ENCODE peak calls at places on chromosomes 3 and 15, in nine cellular contexts. F, W, E, J, S, Q, C, Z and A are unnamed samples.

GRCh38 chr15:33907326-33907725 is 61.0 kb upstream of the CHRM5 start:
- DNase-seq in E (no peak), W (no peak), S (no peak), J (no peak), Q (no peak), Z (no peak), F (no peak), C (no peak), A (no peak)

GRCh38 chr3:42601898-42602581 is 1.6 kb downstream of the NKTR start:
- DNase-seq in C (no peak), S (no peak), Q (no peak), J (no peak), W (no peak), Z (no peak), F (peak), E (no peak), A (no peak)

GRCh38 chr15:68389041-68389930 is 42.7 kb downstream of the ITGA11 start:
- DNase-seq in Z (peak), W (no peak), C (no peak), Q (no peak), S (peak), E (no peak), F (no peak), J (no peak), A (peak)

GRCh38 chr3:147509444-147509843 is 100.3 kb downstream of the ZIC1 start:
- DNase-seq in Q (no peak), W (no peak), S (no peak), F (no peak), Z (no peak), C (no peak), J (no peak), E (no peak), A (no peak)

GRCh38 chr3:53941174-53941573 is 49.5 kb upstream of the SELENOK start:
- DNase-seq in Z (no peak), E (no peak), F (peak), Q (no peak), J (no peak), C (no peak), S (no peak), W (no peak), A (no peak)

GRCh38 chr3:156383433-156384025 is 171.4 kb downstream of the SSR3 start:
- DNase-seq in Q (no peak), J (no peak), W (no peak), E (no peak), Z (no peak), C (no peak), F (no peak), S (no peak), A (no peak)

GRCh38 chr15:90868261-90868689 is at the start of gene FURIN:
- DNase-seq in S (no peak), F (no peak), Q (no peak), J (no peak), E (no peak), Z (no peak), W (no peak), C (no peak), A (no peak)

GRCh38 chr3:101972430-101973162 is 123.3 kb downstream of the NFKBIZ start:
- DNase-seq in S (no peak), F (no peak), J (no peak), W (no peak), C (no peak), Z (no peak), Q (no peak), E (no peak), A (no peak)

GRCh38 chr3:143001034-143001368 is 369 bp upstream of the U2SURP start:
- DNase-seq in F (no peak), E (no peak), Z (no peak), W (no peak), Q (no peak), J (peak), S (no peak), C (peak), A (no peak)

GRCh38 chr15:101020945-101021344 is 101.8 kb downstream of the LRRK1 start:
- DNase-seq in C (peak), J (no peak), E (no peak), F (no peak), Z (no peak), W (no peak), S (no peak), Q (no peak), A (no peak)

GRCh38 chr3:182862159-182862860 is 69.0 kb downstream of the ATP11B start:
- DNase-seq in Q (no peak), E (no peak), Z (no peak), F (no peak), J (no peak), C (no peak), W (no peak), S (no peak), A (no peak)

GRCh38 chr3:155805204-155805801 is 775 bp downstream of the C3orf33 start:
- DNase-seq in Z (peak), E (peak), W (no peak), J (peak), C (no peak), Q (no peak), F (no peak), S (no peak), A (peak)

GRCh38 chr15:99704444-99704838 is 28.8 kb downstream of the LYSMD4 start:
- DNase-seq in S (no peak), W (peak), E (no peak), J (no peak), Q (peak), Z (peak), C (no peak), F (peak), A (no peak)

GRCh38 chr3:71962561-71963240 is 177.8 kb upstream of the PROK2 start:
- DNase-seq in Q (no peak), W (no peak), J (no peak), S (no peak), C (no peak), F (peak), E (no peak), Z (no peak), A (no peak)

GRCh38 chr15:97929456-97930229 is 30.9 kb upstream of the ARRDC4 start:
- DNase-seq in E (no peak), F (no peak), Q (no peak), Z (no peak), J (no peak), S (no peak), W (no peak), C (no peak), A (no peak)

GRCh38 chr15:86076468-86076867 is 3.2 kb upstream of the AGBL1 start:
- DNase-seq in J (no peak), E (no peak), Z (no peak), W (no peak), C (no peak), F (no peak), Q (no peak), S (no peak), A (no peak)

DNA sequence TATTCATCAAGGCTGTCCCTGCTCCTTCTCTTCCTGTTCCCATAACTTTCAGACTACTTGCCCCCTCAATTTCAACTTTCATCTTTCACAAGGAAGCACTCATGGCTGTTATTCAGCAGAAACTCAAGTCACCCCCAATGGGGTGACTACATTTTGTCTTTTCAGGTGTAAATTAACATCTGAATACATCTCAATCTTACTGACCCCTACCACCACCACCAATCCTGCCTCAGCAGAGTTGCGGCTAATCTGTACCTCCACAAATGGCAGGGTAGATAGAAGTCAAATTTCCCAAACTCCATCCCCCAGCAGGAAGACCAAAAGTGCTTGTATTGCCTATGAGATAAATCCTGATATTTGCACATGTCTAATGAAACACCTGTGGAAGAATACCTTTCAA is 19.2 kb downstream of the SOX2 start:
- DNase-seq in F (no peak), W (no peak), J (no peak), Z (no peak), C (no peak), S (no peak), E (no peak), Q (no peak), A (no peak)
- H3K27ac ChIP-seq in F (no peak), W (no peak), J (no peak), Z (no peak), C (no peak), S (no peak), E (no peak), Q (no peak), A (no peak)

GRCh38 chr3:46675426-46675825 is 18.1 kb downstream of the ALS2CL start:
- DNase-seq in S (no peak), W (no peak), F (no peak), Z (peak), E (no peak), J (peak), C (peak), Q (no peak), A (no peak)

GRCh38 chr3:46672349-46672695 is 21.2 kb downstream of the ALS2CL start:
- DNase-seq in Z (peak), F (no peak), S (no peak), J (peak), W (no peak), Q (no peak), C (no peak), E (no peak), A (peak)

GRCh38 chr3:46675843-46676567 is 17.5 kb downstream of the ALS2CL start:
- DNase-seq in S (no peak), W (no peak), Z (peak), E (no peak), C (peak), Q (no peak), F (no peak), J (peak), A (peak)

GRCh38 chr3:46673151-46674030 is 20.1 kb downstream of the ALS2CL start:
- DNase-seq in Q (no peak), C (peak), S (no peak), Z (peak), W (no peak), J (peak), F (no peak), E (no peak), A (peak)

GRCh38 chr3:46674031-46674592 is 19.4 kb downstream of the ALS2CL start:
- DNase-seq in C (peak), J (peak), Z (peak), F (no peak), E (no peak), S (no peak), Q (no peak), W (no peak), A (peak)
- TF ChIP-seq CTCF in C (no peak), J (no peak), Z (no peak), F (peak), E (no peak), S (no peak), Q (peak), W (peak), A (no peak)

DNA sequence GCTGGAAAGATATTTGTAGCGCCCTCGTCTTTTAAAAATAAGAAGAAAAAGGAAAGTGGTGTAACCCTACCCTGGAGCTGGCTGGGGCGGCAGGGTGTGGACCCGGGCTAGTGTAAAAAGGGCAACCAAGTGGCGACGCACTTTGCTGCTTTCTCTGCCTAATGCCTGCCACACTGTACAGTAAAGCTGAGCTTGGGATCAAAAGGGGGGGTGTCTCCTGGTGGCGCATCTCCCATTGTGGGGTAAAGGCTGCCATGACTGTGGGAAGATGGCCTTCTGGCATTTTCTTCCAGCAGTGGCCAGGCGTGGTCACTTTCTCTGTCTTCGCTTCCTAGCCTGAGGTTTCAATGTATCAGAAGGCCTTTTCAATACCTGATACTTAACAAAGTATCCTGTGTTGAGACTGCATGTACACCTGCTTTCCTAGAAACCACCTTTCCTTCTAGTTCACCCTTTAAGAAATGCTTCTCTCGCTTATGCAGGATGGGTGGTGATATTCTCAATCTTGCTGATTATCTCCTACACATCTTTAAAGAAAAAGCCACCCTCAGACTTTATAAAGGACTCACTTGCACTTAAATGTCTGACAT is 901 bp downstream of the ARL6IP5 start:
- DNase-seq in F (peak), Z (peak), E (no peak), W (no peak), Q (no peak), J (peak), S (no peak), C (peak), A (peak)
- H3K27ac ChIP-seq in F (peak), Z (peak), E (peak), W (peak), Q (peak), J (peak), S (peak), C (peak), A (peak)

DNA sequence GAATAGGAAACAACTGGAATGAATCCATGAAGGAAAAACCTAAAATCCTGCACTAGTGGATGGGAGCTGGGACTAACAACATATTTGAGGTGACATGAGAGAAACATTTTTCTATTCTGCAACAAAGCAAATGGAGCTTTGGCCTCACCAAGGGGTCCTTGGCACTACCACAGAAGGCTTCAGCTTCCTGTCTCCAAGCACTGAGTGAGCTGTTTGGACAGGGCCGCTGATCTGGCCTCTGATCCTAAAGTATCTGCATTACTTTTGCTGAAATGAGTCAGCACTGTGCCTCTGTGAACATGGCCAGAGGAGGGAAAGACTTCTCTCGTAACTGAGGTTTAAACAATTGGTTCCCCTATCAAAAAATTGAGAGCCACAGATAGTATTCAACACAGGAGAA is 9.0 kb downstream of the ARPP21 start:
- DNase-seq in J (peak), F (peak), Q (no peak), W (no peak), S (no peak), Z (no peak), E (no peak), C (no peak), A (no peak)
- TF ChIP-seq CTCF in J (no peak), F (no peak), Q (no peak), W (no peak), S (no peak), Z (no peak), E (no peak), C (no peak), A (no peak)

GRCh38 chr15:65006876-65007275 is 17.2 kb upstream of the SPG21 start:
- DNase-seq in Z (no peak), S (no peak), C (no peak), F (no peak), Q (no peak), E (no peak), W (no peak), J (no peak), A (no peak)
- H3K27ac ChIP-seq in Z (no peak), S (no peak), C (no peak), F (no peak), Q (no peak), E (no peak), W (no peak), J (no peak), A (no peak)

GRCh38 chr3:170021083-170021482 is 16.7 kb upstream of the GPR160 start:
- DNase-seq in J (no peak), W (no peak), E (no peak), Z (no peak), Q (no peak), S (no peak), F (no peak), C (no peak), A (no peak)
- TF ChIP-seq CTCF in J (no peak), W (peak), E (no peak), Z (no peak), Q (no peak), S (no peak), F (peak), C (no peak), A (peak)

DNA sequence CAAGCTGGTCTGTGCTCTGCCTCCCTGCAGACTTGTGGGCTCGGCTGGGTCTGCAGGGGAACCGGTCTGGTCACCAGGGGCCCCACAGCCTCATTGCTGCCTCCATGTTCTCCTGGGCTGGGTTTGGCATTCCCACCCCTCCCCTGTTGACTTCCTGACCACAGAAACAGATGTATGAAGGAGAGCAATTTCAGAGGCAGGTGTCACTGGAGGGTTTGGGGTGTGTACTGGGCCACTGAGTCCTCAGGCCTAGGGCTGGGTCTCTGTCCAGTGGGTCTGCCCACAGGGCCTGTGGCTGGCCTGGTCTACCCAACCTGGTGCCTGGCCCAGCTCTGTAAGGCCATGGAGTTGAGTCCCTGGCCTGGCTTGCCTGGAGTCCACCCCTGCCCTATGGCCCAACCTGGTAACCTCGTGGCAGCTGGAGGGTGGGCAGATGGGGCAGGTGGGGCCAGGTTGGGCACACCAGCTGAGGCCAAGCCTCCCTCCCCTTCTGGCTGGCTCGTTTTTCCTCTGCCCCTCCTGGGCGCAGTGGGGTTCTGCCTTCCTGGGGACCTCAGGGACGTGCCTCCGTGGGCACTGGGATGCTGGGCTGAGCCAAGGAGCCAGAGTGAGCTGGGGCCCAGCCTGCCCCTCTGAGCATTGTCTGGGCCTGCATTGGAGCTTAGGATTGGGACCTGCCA is 20.8 kb downstream of the PLXNA1 start:
- DNase-seq in Z (no peak), E (no peak), Q (no peak), W (no peak), S (no peak), C (no peak), F (no peak), J (no peak), A (no peak)
- H3K27ac ChIP-seq in Z (no peak), E (no peak), Q (no peak), W (no peak), S (no peak), C (peak), F (peak), J (no peak), A (no peak)

DNA sequence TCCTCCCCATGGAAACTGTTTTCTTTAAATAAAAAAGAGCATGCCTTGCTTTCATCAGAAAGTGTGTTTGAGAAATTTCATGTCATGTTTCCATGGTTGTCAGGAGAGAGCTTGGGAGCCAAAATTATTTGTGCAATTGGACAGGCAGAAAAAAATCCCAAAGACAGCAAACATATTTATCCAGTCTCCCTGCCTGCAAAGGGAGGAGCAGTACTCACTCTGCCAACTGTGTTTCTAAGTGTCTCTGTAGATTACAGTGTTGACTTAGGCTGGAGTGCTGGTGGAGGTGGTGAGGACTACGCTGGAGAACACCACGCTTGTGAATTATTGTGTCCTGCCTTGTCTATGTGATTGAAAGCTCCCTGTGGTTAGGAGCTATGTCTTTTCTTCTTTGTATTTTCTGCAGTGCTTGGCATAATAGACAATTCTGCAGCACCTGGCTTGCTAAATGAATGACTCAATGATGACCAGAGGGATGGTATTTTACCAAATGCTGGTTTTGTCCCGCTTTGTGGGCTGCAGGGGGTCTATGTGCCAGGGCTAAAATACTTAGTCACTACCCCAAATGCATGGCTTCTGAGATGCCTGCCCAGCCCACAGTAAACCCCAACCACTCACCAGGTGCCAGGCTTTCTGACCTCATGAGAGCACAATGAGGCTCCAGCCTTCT is 50.8 kb downstream of the BOC start:
- DNase-seq in E (no peak), Z (no peak), W (no peak), Q (no peak), C (no peak), F (peak), S (no peak), J (no peak), A (no peak)
- TF ChIP-seq CTCF in E (no peak), Z (no peak), W (no peak), Q (no peak), C (no peak), F (no peak), S (no peak), J (no peak), A (no peak)

GRCh38 chr3:17638351-17638750 is 104.1 kb downstream of the TBC1D5 start:
- DNase-seq in C (no peak), Q (no peak), E (no peak), W (no peak), F (no peak), Z (no peak), J (no peak), S (no peak), A (no peak)
- H3K27ac ChIP-seq in C (no peak), Q (no peak), E (no peak), W (no peak), F (no peak), Z (no peak), J (no peak), S (no peak), A (no peak)

DNA sequence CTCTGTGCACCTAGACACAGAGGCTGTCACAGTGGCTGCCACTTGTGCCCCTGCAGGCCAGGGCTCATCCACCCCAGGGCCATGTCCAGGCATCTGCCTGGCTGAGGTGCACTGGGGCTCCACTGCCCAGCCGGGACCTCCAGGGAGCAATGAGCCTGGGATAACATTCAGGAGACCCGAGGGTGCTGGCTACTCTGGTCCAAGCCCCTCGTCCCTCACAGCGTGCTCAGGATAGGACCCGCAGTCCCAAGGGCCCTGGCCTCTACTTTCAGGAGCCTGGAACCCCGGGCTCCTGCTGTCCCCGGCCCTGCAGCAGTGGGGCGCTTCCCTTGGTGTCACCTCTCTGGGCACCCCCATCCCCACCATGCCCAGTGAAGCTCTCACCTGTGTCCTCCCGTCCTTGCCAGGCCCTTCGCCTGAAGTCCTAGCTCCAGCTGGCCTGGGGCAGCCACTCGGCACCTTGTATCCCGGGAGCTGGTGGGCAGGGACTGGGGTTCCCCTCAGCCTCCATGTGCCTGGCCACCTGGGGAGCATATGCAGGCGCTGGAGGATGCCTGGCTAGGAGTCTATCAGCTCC is 157.8 kb downstream of the NSMCE3 start:
- DNase-seq in W (no peak), E (no peak), S (no peak), C (no peak), F (no peak), J (no peak), Q (no peak), Z (no peak), A (no peak)
- TF ChIP-seq CTCF in W (no peak), E (no peak), S (no peak), C (no peak), F (no peak), J (no peak), Q (no peak), Z (no peak), A (no peak)